ENCODE peak calls at places on chromosomes 1 and 21, in six cellular contexts. Z is foreskin fibroblast, U is left ventricle myocardium superior, E is Daoy, X is globus pallidus, P is fibroblast of pulmonary artery. Y is an unnamed sample.

GRCh38 chr1:24284156-24284471 is 35.0 kb upstream of the GRHL3 start:
- DNase-seq in Z (no peak), U (no peak), E (peak), X (no peak), P (no peak), Y (no peak)

GRCh38 chr1:1399870-1400575 is 888 bp upstream of the CCNL2 start:
- DNase-seq in Z (peak), U (no peak), E (peak), X (no peak), P (peak), Y (no peak)

GRCh38 chr21:43697758-43698643 is 20.9 kb upstream of the PDXK start:
- DNase-seq in Z (peak), U (no peak), E (peak), X (no peak), P (peak), Y (no peak)

GRCh38 chr1:215111916-215112315 is 29.4 kb downstream of the KCNK2 start:
- DNase-seq in Z (no peak), U (no peak), E (no peak), X (no peak), P (no peak), Y (no peak)

GRCh38 chr1:171484760-171485374 is 463 bp upstream of the PRRC2C start:
- DNase-seq in Z (no peak), U (no peak), E (no peak), X (no peak), P (no peak), Y (no peak)

GRCh38 chr1:6143392-6143791 is 36.7 kb downstream of the CHD5 start:
- DNase-seq in Z (no peak), U (no peak), E (no peak), X (no peak), P (no peak), Y (peak)

GRCh38 chr1:25245809-25246599 is 1.2 kb downstream of the RSRP1 start:
- DNase-seq in Z (peak), U (peak), E (no peak), X (no peak), P (peak), Y (no peak)

GRCh38 chr1:3551711-3552110 is 59.6 kb downstream of the MEGF6 start:
- DNase-seq in Z (no peak), U (no peak), E (no peak), X (no peak), P (no peak), Y (no peak)

GRCh38 chr1:94746635-94747525 is 73.3 kb upstream of the SLC44A3 start:
- DNase-seq in Z (peak), U (peak), E (no peak), X (no peak), P (no peak), Y (peak)

GRCh38 chr1:25999419-25999818 is 1.6 kb upstream of the PAFAH2 start:
- DNase-seq in Z (no peak), U (no peak), E (no peak), X (no peak), P (no peak), Y (no peak)

GRCh38 chr21:19501115-19501514 is 1097.5 kb upstream of the TMPRSS15 start:
- DNase-seq in Z (no peak), U (no peak), E (no peak), X (no peak), P (no peak), Y (no peak)

GRCh38 chr1:205286335-205286950 is 35.1 kb downstream of the NUAK2 start:
- DNase-seq in Z (peak), U (no peak), E (peak), X (no peak), P (no peak), Y (peak)